ENCODE peak calls at places on chromosomes 1 and 21, in eight cellular contexts. R, H, M, Y, W, E, O and Q are unnamed samples.

GRCh38 chr1:190144650-190145049 is 333.0 kb downstream of the BRINP3 start:
- DNase-seq in R (no peak), H (no peak), M (no peak), Y (no peak), W (no peak), E (no peak), O (no peak), Q (no peak)

GRCh38 chr1:36531833-36532232 is 49.1 kb upstream of the CSF3R start:
- DNase-seq in R (no peak), H (no peak), M (no peak), Y (no peak), W (no peak), E (no peak), O (no peak), Q (no peak)

GRCh38 chr1:80882552-80882951 is 918.2 kb upstream of the ADGRL2 start:
- DNase-seq in R (peak), H (no peak), M (no peak), Y (no peak), W (peak), E (peak), O (peak), Q (no peak)

GRCh38 chr21:42684109-42684916 is 30.9 kb downstream of the PDE9A start:
- DNase-seq in R (no peak), H (no peak), M (no peak), Y (no peak), W (no peak), E (no peak), O (no peak), Q (no peak)

GRCh38 chr1:214514819-214515383 is 36.5 kb downstream of the PTPN14 start:
- DNase-seq in R (no peak), H (no peak), M (no peak), Y (no peak), W (no peak), E (no peak), O (no peak), Q (no peak)

GRCh38 chr1:238409191-238409846 is 518.6 kb upstream of the ZP4 start:
- DNase-seq in R (peak), H (no peak), M (no peak), Y (no peak), W (peak), E (peak), O (peak), Q (no peak)

GRCh38 chr1:158112994-158113758 is 67.5 kb upstream of the CD1D start:
- DNase-seq in R (no peak), H (peak), M (peak), Y (peak), W (peak), E (peak), O (no peak), Q (no peak)

GRCh38 chr1:41414291-41414690 is 53.1 kb downstream of the FOXO6 start:
- DNase-seq in R (no peak), H (no peak), M (no peak), Y (no peak), W (no peak), E (no peak), O (no peak), Q (no peak)

GRCh38 chr1:5948681-5949005 is 43.6 kb downstream of the NPHP4 start:
- DNase-seq in R (no peak), H (no peak), M (no peak), Y (no peak), W (no peak), E (no peak), O (no peak), Q (no peak)

GRCh38 chr1:178057131-178057765 is 36.7 kb upstream of the RASAL2 start:
- DNase-seq in R (no peak), H (no peak), M (no peak), Y (no peak), W (peak), E (no peak), O (no peak), Q (no peak)

GRCh38 chr1:40825430-40825778 is 36.8 kb downstream of the CITED4 start:
- DNase-seq in R (no peak), H (no peak), M (no peak), Y (no peak), W (no peak), E (no peak), O (no peak), Q (peak)

GRCh38 chr21:17709266-17709611 is 96.5 kb upstream of the BTG3 start:
- DNase-seq in R (no peak), H (no peak), M (no peak), Y (peak), W (no peak), E (no peak), O (no peak), Q (peak)

GRCh38 chr21:36860736-36861594 is 105.5 kb downstream of the HLCS start:
- DNase-seq in R (peak), H (no peak), M (no peak), Y (no peak), W (peak), E (peak), O (peak), Q (no peak)

GRCh38 chr1:201381130-201381529 is 3.6 kb upstream of the TNNT2 start:
- DNase-seq in R (no peak), H (no peak), M (no peak), Y (no peak), W (no peak), E (no peak), O (no peak), Q (no peak)

GRCh38 chr1:93681095-93681548 is 515 bp downstream of the BCAR3 start:
- DNase-seq in R (no peak), H (no peak), M (peak), Y (no peak), W (peak), E (peak), O (no peak), Q (no peak)

GRCh38 chr1:235073331-235073967 is 55.2 kb downstream of the TOMM20 start:
- DNase-seq in R (no peak), H (peak), M (peak), Y (no peak), W (no peak), E (no peak), O (no peak), Q (no peak)

GRCh38 chr1:67336783-67337182 is 29.1 kb downstream of the IL12RB2 start:
- DNase-seq in R (no peak), H (no peak), M (no peak), Y (no peak), W (no peak), E (no peak), O (no peak), Q (no peak)

GRCh38 chr21:42366292-42367010 is at the start of gene TFF1:
- DNase-seq in R (peak), H (no peak), M (no peak), Y (no peak), W (peak), E (no peak), O (no peak), Q (no peak)

GRCh38 chr21:36210779-36211659 is 54.4 kb downstream of the DOP1B start:
- DNase-seq in R (no peak), H (no peak), M (no peak), Y (no peak), W (no peak), E (no peak), O (no peak), Q (no peak)

GRCh38 chr1:67058761-67059160 is 4.8 kb upstream of the SLC35D1 start:
- DNase-seq in R (no peak), H (no peak), M (no peak), Y (no peak), W (peak), E (peak), O (no peak), Q (no peak)

GRCh38 chr1:68293122-68293521 is 60.8 kb upstream of the WLS start:
- DNase-seq in R (no peak), H (no peak), M (no peak), Y (no peak), W (no peak), E (no peak), O (no peak), Q (no peak)

GRCh38 chr1:230359992-230360391 is 66.1 kb downstream of the PGBD5 start:
- DNase-seq in R (no peak), H (no peak), M (no peak), Y (no peak), W (peak), E (peak), O (peak), Q (no peak)

GRCh38 chr1:150281221-150281757 is 1.1 kb upstream of the CIART start:
- DNase-seq in R (peak), H (peak), M (peak), Y (peak), W (peak), E (peak), O (no peak), Q (peak)

GRCh38 chr1:36411674-36412648 is 14.3 kb upstream of the LSM10 start:
- DNase-seq in R (peak), H (no peak), M (no peak), Y (peak), W (peak), E (peak), O (no peak), Q (peak)

GRCh38 chr1:24386241-24386640 is 27.3 kb downstream of the STPG1 start:
- DNase-seq in R (no peak), H (no peak), M (no peak), Y (no peak), W (no peak), E (no peak), O (no peak), Q (no peak)

GRCh38 chr1:185936641-185937040 is 202.4 kb downstream of the HMCN1 start:
- DNase-seq in R (no peak), H (no peak), M (no peak), Y (no peak), W (no peak), E (no peak), O (no peak), Q (no peak)

GRCh38 chr21:39137248-39138186 is 45.7 kb downstream of the PSMG1 start:
- DNase-seq in R (peak), H (no peak), M (no peak), Y (no peak), W (no peak), E (peak), O (no peak), Q (no peak)

GRCh38 chr21:25369524-25370300 is 237.6 kb downstream of the MRPL39 start:
- DNase-seq in R (no peak), H (no peak), M (no peak), Y (no peak), W (peak), E (no peak), O (peak), Q (no peak)

GRCh38 chr1:77742011-77742555 is 17.6 kb downstream of the USP33 start:
- DNase-seq in R (no peak), H (no peak), M (no peak), Y (no peak), W (no peak), E (no peak), O (no peak), Q (no peak)

GRCh38 chr1:107648071-107648470 is 316.9 kb downstream of the VAV3 start:
- DNase-seq in R (peak), H (no peak), M (no peak), Y (no peak), W (peak), E (peak), O (no peak), Q (no peak)

GRCh38 chr1:236997882-236998281 is 6.4 kb downstream of the MT1HL1 start:
- DNase-seq in R (no peak), H (no peak), M (no peak), Y (no peak), W (no peak), E (no peak), O (no peak), Q (no peak)

GRCh38 chr1:54791880-54792522 is 9.1 kb downstream of the TTC22 start:
- DNase-seq in R (peak), H (peak), M (no peak), Y (peak), W (peak), E (peak), O (no peak), Q (peak)

GRCh38 chr1:86169625-86170024 is 13.1 kb upstream of the COL24A1 start:
- DNase-seq in R (no peak), H (no peak), M (no peak), Y (no peak), W (peak), E (peak), O (no peak), Q (no peak)
- TF ChIP-seq CTCF in R (peak), H (no peak), M (no peak), Y (no peak), W (peak), E (peak), O (peak), Q (no peak)

DNA sequence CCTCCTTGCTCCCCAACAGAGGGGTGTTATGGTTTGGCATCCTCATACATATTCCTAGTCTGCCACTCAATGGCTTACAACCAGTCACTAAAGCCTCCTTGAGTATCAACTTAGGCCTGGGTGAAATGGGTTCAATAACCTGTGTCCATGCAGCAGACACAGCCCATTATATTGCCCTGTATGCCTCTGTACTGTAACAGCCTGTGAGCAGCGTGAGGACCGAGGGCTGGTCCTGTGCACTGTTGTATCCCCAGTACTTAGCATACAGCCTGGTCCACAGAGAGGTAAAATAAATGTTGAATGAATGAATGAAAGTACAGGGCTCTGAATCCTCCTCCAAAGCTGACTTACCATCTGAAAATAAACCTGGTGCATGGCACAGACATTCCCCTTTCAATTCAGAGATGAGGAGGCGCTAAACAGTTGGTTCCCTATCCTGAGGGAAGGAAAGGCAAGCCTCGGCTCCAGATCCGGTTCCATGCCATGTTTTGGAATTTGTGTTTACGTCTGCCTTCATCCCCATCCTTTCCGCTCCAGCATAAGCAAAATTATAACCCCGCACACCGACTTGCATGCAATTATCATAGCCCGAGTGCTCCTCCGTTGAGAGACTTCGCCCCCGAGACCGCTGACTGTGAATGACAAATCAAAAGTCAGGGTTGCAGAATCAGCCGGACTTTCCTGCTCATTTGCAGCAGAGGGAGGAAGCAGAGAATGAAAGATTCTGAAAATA is 45.0 kb upstream of the DNAJC6 start:
- DNase-seq in R (peak), H (no peak), M (no peak), Y (no peak), W (peak), E (peak), O (no peak), Q (no peak)
- H3K4me3 ChIP-seq in R (peak), H (no peak), M (no peak), Y (no peak), W (peak), E (peak), O (peak), Q (no peak)

DNA sequence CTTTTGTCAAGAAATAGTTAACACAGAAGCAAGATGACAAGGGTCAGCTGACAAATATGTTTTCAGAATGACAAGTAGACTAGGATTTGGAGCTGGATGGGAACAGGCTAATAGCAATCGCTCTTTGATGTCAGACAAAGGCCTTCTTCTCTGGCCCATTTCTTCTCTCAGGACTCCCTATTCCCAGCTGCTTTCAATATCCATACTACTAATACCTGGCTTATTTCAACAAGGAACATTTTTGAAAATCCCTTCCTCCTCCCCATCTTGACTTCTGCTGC is 68.2 kb downstream of the MACF1 start:
- DNase-seq in R (no peak), H (no peak), M (no peak), Y (no peak), W (no peak), E (no peak), O (no peak), Q (no peak)
- TF ChIP-seq CTCF in R (no peak), H (no peak), M (no peak), Y (no peak), W (no peak), E (no peak), O (no peak), Q (no peak)

DNA sequence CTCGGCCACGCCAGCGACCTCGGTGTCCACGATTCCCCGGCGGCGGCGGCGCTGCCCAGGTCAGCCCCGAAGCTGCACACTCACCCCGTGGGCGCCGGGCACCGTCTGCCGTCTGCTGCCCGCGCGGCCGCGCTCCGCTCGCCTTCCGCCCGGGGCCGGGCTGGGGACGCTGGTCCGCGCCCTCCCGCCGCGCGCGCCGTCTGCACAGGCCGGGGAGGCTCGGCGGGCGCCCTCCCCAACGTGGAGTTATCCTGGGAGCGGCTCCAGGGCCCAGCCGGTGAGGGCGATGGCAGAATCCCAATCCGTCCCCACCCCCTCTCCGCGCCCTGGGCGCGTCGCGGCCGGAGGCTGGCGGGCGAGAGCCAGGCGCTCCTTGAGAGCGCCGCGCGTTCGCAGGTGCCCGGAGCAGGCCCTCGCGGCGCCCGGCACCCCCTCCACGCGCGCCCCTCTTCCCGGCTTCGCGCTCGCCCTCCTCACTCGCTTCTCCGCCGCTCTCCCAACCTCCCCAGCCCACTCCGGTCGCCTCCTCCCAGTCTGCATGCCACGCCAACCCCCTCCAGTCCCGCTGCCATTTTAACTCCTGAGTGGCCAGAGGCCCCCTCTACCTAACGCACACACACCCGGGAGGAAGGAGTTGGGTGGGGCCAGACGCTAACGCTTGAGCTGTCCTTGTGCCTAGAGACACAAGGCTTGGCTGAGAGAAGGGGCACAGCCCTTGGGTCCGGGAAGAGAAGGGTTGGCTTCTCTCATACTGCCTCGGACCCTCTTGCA is at the start of gene LRRN2:
- DNase-seq in R (no peak), H (no peak), M (peak), Y (no peak), W (no peak), E (no peak), O (no peak), Q (no peak)
- H3K4me3 ChIP-seq in R (no peak), H (peak), M (peak), Y (no peak), W (no peak), E (no peak), O (peak), Q (no peak)

DNA sequence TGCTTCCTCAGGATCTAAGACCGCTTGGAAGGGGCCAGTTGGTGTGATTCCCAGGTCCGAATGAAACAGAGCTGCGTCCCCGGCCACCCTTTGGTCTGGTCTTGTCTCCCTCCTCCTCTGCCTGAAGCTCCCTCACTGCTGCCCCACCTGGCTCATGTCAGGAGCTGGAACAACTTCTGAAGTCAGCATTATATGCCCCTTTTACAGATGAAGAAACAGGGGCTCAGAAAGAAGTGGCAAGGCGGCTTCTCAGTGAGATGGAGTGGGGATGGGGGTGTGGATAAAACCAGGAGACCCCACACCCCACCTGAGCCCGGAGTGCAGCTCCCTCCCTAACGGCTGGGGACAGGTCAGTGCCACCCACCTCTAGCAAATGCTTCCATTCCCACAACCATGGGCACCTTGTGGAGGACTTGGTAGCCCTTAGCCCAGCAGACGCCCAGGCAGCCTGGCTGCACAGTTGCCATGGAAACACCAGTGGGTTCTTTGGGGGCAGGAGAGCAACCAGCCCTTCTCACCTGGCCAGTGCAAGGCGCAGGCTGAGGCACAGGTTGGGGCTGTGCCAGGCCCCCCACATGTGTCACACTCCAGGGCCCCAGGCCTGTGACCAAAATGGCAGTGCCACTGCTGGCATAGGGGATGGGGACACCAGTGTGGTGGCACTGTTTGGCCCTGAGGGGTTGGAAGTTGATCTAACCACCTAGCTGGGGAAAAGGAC is 31.9 kb upstream of the ECE1 start:
- DNase-seq in R (no peak), H (no peak), M (no peak), Y (no peak), W (no peak), E (no peak), O (no peak), Q (no peak)
- TF ChIP-seq CTCF in R (peak), H (no peak), M (no peak), Y (no peak), W (peak), E (no peak), O (peak), Q (no peak)

DNA sequence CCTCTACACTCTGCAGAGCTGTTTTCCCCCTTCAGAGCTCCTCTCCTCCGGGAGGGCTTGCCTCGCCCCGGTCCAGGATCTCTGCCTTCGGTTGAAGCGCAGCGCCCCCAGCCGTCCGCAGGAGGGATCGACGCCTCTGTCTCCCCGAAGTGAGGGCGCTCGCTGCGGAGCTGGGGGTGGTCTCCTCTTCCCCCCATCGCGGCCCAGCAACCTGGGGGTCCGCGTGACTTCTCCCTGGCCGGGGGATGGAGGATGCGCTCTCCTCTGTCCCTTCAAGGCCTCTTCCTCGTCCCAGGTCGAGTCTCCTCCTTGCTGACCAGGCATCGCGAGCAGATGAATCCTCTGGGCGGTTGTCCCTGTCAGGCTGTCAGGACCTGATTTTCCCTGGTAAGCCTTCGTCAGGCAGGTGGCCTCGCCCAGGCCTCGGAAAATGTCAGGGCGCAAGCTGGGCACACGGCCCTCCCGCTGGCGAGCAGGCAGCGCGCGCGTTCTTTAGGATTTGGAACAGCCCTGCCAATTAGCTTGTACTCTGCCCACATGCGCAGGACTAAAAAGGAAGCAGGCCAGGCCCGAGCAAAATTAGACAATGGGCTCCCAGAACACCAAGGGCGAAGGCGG is 90.5 kb downstream of the EDEM3 start:
- DNase-seq in R (peak), H (peak), M (peak), Y (peak), W (peak), E (peak), O (no peak), Q (peak)
- H3K4me3 ChIP-seq in R (peak), H (no peak), M (no peak), Y (peak), W (peak), E (peak), O (peak), Q (no peak)

GRCh38 chr1:116854294-116854693 is 55.4 kb upstream of the PTGFRN start:
- DNase-seq in R (no peak), H (no peak), M (no peak), Y (no peak), W (no peak), E (no peak), O (no peak), Q (no peak)
- TF ChIP-seq CTCF in R (no peak), H (peak), M (peak), Y (no peak), W (no peak), E (no peak), O (no peak), Q (no peak)